ENCODE peak calls at places on chromosomes 1 and 21, in seven cellular contexts. U is fibroblast of lung; D is GM23248; K is mammary epithelial cell; L is kidney epithelial cell; P is naive thymus-derived CD4-positive, alpha-beta T cell; B is epithelial cell of esophagus. C is an unnamed sample.

GRCh38 chr21:41431788-41432548 is 5.9 kb downstream of the MX1 start:
- DNase-seq in P (no peak), K (no peak), D (no peak), L (no peak), B (no peak), U (no peak), C (no peak)

GRCh38 chr1:2288816-2289536 is 60.9 kb downstream of the SKI start:
- DNase-seq in U (no peak), D (no peak), K (no peak), L (no peak), P (no peak), B (no peak), C (no peak)

GRCh38 chr1:184557423-184558347 is 170.9 kb downstream of the C1orf21 start:
- DNase-seq in K (no peak), P (no peak), L (no peak), D (no peak), U (no peak), B (no peak), C (no peak)

GRCh38 chr1:214332950-214333798 is 52.2 kb downstream of the SMYD2 start:
- DNase-seq in B (peak), L (no peak), D (peak), P (peak), U (peak), K (no peak), C (peak)

GRCh38 chr21:44521301-44521927 is 18.6 kb downstream of the KRTAP10-1 start:
- DNase-seq in L (no peak), P (no peak), K (no peak), D (no peak), B (no peak), U (no peak), C (no peak)

GRCh38 chr21:43826623-43826974 is 37.2 kb downstream of the RRP1 start:
- DNase-seq in L (no peak), D (no peak), U (no peak), P (no peak), K (no peak), B (no peak), C (no peak)

GRCh38 chr1:167077868-167078210 is 12.3 kb downstream of the GPA33 start:
- DNase-seq in B (no peak), K (no peak), P (no peak), U (no peak), L (no peak), D (no peak), C (no peak)

GRCh38 chr1:234261545-234261944 is 111.7 kb upstream of the COA6 start:
- DNase-seq in P (no peak), K (no peak), B (no peak), L (no peak), U (no peak), D (no peak), C (no peak)

GRCh38 chr21:42471716-42472330 is 24.2 kb downstream of the RSPH1 start:
- DNase-seq in D (no peak), P (no peak), L (no peak), B (no peak), U (no peak), K (no peak), C (no peak)

GRCh38 chr1:117932576-117932975 is 3.0 kb downstream of the WDR3 start:
- DNase-seq in L (no peak), K (no peak), D (no peak), B (peak), P (no peak), U (no peak), C (no peak)

GRCh38 chr1:203559523-203559922 is 65.6 kb downstream of the OPTC start:
- DNase-seq in K (peak), B (peak), U (peak), P (no peak), L (no peak), D (peak), C (no peak)

GRCh38 chr1:203556047-203556851 is 62.3 kb downstream of the OPTC start:
- DNase-seq in K (no peak), U (peak), B (no peak), D (peak), L (no peak), P (no peak), C (no peak)

GRCh38 chr1:203557958-203558760 is 64.2 kb downstream of the OPTC start:
- DNase-seq in K (peak), U (peak), B (peak), P (no peak), L (peak), D (peak), C (no peak)

GRCh38 chr1:203555484-203556046 is 61.6 kb downstream of the OPTC start:
- DNase-seq in K (no peak), D (no peak), B (no peak), U (no peak), P (no peak), L (no peak), C (no peak)

GRCh38 chr1:203557390-203557789 is 63.4 kb downstream of the OPTC start:
- DNase-seq in P (no peak), B (peak), U (peak), L (no peak), K (peak), D (peak), C (no peak)
- H3K4me3 ChIP-seq in P (no peak), B (no peak), U (no peak), L (no peak), K (no peak), D (peak), C (no peak)

GRCh38 chr1:26180010-26180506 is 2.8 kb downstream of the CNKSR1 start:
- DNase-seq in P (no peak), U (no peak), D (no peak), K (no peak), B (no peak), L (no peak), C (no peak)

GRCh38 chr1:26175346-26175745 is 1.9 kb upstream of the CNKSR1 start:
- DNase-seq in B (no peak), K (no peak), P (no peak), L (no peak), D (no peak), U (no peak), C (no peak)

GRCh38 chr1:26181586-26182371 is 4.5 kb downstream of the CNKSR1 start:
- DNase-seq in P (no peak), U (peak), K (peak), L (peak), D (peak), B (peak), C (no peak)

GRCh38 chr1:26182372-26182675 is 5.0 kb downstream of the CNKSR1 start:
- DNase-seq in L (no peak), K (no peak), P (no peak), D (no peak), U (no peak), B (no peak), C (no peak)

GRCh38 chr1:26177182-26177684 is at the start of gene CNKSR1:
- DNase-seq in K (peak), B (peak), P (no peak), D (no peak), L (no peak), U (no peak), C (no peak)
- H3K4me3 ChIP-seq in K (peak), B (peak), P (no peak), D (no peak), L (peak), U (no peak), C (no peak)

DNA sequence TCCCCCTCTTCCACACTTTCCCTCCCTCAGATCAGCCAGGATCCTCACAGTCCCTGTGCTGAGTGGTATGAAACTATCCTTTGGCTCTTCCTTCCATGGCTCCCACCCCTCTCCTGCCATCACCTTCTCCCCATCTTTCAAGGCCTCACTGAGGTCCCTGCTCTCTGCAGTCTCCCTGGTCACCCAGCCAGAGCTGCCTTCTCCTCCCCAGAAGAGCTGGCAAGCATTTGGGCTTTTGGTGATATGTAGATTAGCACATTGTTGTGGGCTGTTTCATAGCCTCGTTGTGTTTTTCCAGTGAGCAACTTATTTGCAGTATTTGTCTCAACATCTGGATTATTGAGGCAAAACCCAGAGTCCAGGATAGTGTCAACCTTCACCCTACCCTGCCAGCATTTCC is 2.2 kb downstream of the CSF1 start:
- DNase-seq in D (peak), L (no peak), K (no peak), U (peak), B (no peak), P (no peak), C (no peak)
- H3K4me3 ChIP-seq in D (peak), L (no peak), K (no peak), U (no peak), B (no peak), P (no peak), C (no peak)

GRCh38 chr1:39348278-39348677 is 143.2 kb upstream of the BMP8A start:
- DNase-seq in P (no peak), L (no peak), B (no peak), U (no peak), K (no peak), D (no peak), C (no peak)
- H3K4me3 ChIP-seq in P (no peak), L (no peak), B (no peak), U (no peak), K (no peak), D (no peak), C (no peak)

GRCh38 chr1:42924249-42925131 is 34.2 kb downstream of the SLC2A1 start:
- DNase-seq in D (peak), P (peak), U (peak), B (peak), L (peak), K (peak), C (peak)

GRCh38 chr1:42925132-42925769 is 33.4 kb downstream of the SLC2A1 start:
- DNase-seq in D (peak), K (no peak), B (peak), P (no peak), U (no peak), L (no peak), C (peak)

GRCh38 chr1:42923367-42924248 is 35.1 kb downstream of the SLC2A1 start:
- DNase-seq in U (no peak), D (peak), B (no peak), L (no peak), K (no peak), P (no peak), C (no peak)

GRCh38 chr1:42926235-42926869 is 32.3 kb downstream of the SLC2A1 start:
- DNase-seq in K (no peak), P (no peak), D (no peak), B (no peak), U (no peak), L (no peak), C (no peak)

GRCh38 chr1:42922687-42923366 is 35.8 kb downstream of the SLC2A1 start:
- DNase-seq in D (peak), U (peak), B (peak), P (peak), L (peak), K (peak), C (peak)
- H3K4me3 ChIP-seq in D (no peak), U (no peak), B (no peak), P (no peak), L (no peak), K (no peak), C (peak)

GRCh38 chr1:27342391-27342777 is 562 bp downstream of the SYTL1 start:
- DNase-seq in B (no peak), L (no peak), K (no peak), D (no peak), P (peak), U (no peak), C (peak)
- H3K4me3 ChIP-seq in B (peak), L (peak), K (peak), D (no peak), P (peak), U (no peak), C (peak)

GRCh38 chr1:232443372-232443771 is 186.6 kb downstream of the SIPA1L2 start:
- DNase-seq in K (no peak), U (no peak), B (peak), D (no peak), P (no peak), L (no peak), C (no peak)

GRCh38 chr1:232439011-232439410 is 190.9 kb downstream of the SIPA1L2 start:
- DNase-seq in D (no peak), U (no peak), L (no peak), B (no peak), P (no peak), K (no peak), C (no peak)

GRCh38 chr1:232438476-232438875 is 191.5 kb downstream of the SIPA1L2 start:
- DNase-seq in P (no peak), K (no peak), D (no peak), U (no peak), B (no peak), L (no peak), C (no peak)

GRCh38 chr1:232437510-232437909 is 192.4 kb downstream of the SIPA1L2 start:
- DNase-seq in D (no peak), U (no peak), L (no peak), K (no peak), P (no peak), B (no peak), C (no peak)

GRCh38 chr1:232440325-232441059 is 189.4 kb downstream of the SIPA1L2 start:
- DNase-seq in K (peak), B (peak), D (no peak), U (peak), L (no peak), P (no peak), C (no peak)
- H3K4me3 ChIP-seq in K (no peak), B (no peak), D (no peak), U (no peak), L (no peak), P (no peak), C (no peak)

GRCh38 chr21:33019885-33020557 is 5.7 kb upstream of the OLIG2 start:
- DNase-seq in K (no peak), P (no peak), L (no peak), U (no peak), B (peak), D (no peak), C (no peak)

GRCh38 chr21:33020558-33021100 is 5.1 kb upstream of the OLIG2 start:
- DNase-seq in P (no peak), L (no peak), K (no peak), U (no peak), B (no peak), D (no peak), C (no peak)

GRCh38 chr21:33018707-33019455 is 6.9 kb upstream of the OLIG2 start:
- DNase-seq in K (no peak), U (no peak), B (no peak), P (no peak), L (no peak), D (no peak), C (no peak)

GRCh38 chr21:33021150-33021549 is 4.6 kb upstream of the OLIG2 start:
- DNase-seq in U (no peak), D (no peak), P (no peak), B (no peak), K (no peak), L (no peak), C (no peak)

DNA sequence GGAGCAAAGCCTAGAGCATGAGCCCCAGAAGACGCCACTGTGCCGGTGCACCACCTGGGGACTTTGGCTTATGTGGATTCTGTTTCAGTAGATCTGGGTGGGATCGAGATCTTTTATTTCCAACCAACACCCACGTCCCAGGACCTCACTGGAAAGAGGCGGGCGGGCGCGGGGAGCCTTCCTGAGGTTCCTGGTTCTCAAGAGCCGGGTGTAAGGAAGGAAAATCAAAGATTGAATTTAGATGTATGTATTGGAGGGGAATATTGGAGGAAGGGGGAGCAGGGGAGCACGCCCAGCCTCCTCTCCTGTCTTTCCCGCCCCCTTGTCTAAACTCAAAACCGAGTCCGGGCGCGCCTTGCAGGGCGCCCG is 6.2 kb upstream of the OLIG2 start:
- DNase-seq in P (no peak), U (no peak), B (no peak), K (no peak), D (no peak), L (no peak), C (no peak)
- H3K4me3 ChIP-seq in P (peak), U (no peak), B (no peak), K (no peak), D (no peak), L (no peak), C (no peak)

GRCh38 chr1:16440150-16440479 is 409 bp upstream of the NECAP2 start:
- DNase-seq in D (no peak), B (no peak), K (no peak), U (peak), L (no peak), P (no peak), C (peak)
- H3K4me3 ChIP-seq in D (peak), B (peak), K (peak), U (no peak), L (peak), P (peak), C (peak)

DNA sequence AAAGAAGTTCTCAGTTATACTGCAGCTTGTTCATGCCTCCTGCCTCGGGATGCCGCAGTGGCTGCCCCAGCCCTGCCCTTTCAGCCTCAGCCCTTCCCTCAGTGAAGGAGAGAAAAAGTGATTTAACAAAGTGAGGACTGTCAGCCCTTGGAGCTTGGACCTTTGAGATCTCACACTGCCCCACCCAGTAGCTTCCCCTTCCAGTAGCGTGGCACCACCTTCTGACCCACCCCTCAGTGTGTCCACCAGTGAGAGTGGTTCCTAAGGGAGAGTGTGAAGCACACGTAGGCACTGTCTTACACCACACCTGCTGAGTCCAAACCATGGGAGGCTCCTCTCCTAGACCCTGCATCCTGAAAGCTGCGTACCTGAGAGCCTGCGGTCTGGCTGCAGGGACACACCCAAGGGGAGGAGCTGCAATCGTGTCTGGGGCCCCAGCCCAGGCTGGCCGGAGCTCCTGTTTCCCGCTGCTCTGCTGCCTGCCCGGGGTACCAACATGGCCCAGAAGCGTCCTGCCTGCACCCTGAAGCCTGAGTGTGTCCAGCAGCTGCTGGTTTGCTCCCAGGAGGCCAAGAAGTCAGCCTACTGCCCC is at the start of gene CDA:
- DNase-seq in K (peak), U (no peak), L (no peak), P (no peak), B (peak), D (peak), C (no peak)
- H3K4me3 ChIP-seq in K (peak), U (peak), L (peak), P (no peak), B (peak), D (peak), C (no peak)